ENCODE peak calls at places on chromosomes 3 and 15, in seven cellular contexts. T is neuronal stem cell, U is IMR-90, Q is H1, F is mesendoderm, H is trophoblast cell, P is mesenchymal stem cell. X is an unnamed sample.

GRCh38 chr3:187919018-187919417 is 173.8 kb upstream of the BCL6 start:
- DNase-seq in T (no peak), U (no peak), Q (no peak), F (no peak), H (no peak), P (no peak), X (no peak)

GRCh38 chr15:77966540-77967290 is 110.8 kb downstream of the TBC1D2B start:
- DNase-seq in T (no peak), U (peak; percentile 62), Q (peak; percentile 69), F (peak; percentile 63), H (peak; percentile 63), P (peak; percentile 62), X (no peak)

GRCh38 chr3:16399473-16399872 is 114.0 kb downstream of the RFTN1 start:
- DNase-seq in T (no peak), U (peak; percentile 95), Q (no peak), F (peak; percentile 88), H (peak; percentile 85), P (peak; percentile 92), X (peak; percentile 51)

GRCh38 chr3:53229171-53229570 is 26.7 kb downstream of the TKT start:
- DNase-seq in T (no peak), U (no peak), Q (no peak), F (no peak), H (no peak), P (no peak), X (no peak)

GRCh38 chr3:52244061-52244628 is 1.4 kb upstream of the PPM1M start:
- DNase-seq in T (no peak), U (peak; percentile 43), Q (no peak), F (no peak), H (peak; percentile 93), P (peak; percentile 59), X (peak; percentile 27)

GRCh38 chr3:61601831-61602230 is 40.5 kb downstream of the PTPRG start:
- DNase-seq in T (no peak), U (peak; percentile 21), Q (no peak), F (no peak), H (peak; percentile 39), P (peak; percentile 38), X (no peak)

GRCh38 chr15:69616558-69616957 is 163.9 kb downstream of the RPLP1 start:
- DNase-seq in T (no peak), U (no peak), Q (peak; percentile 1), F (no peak), H (peak; percentile 75), P (no peak), X (no peak)

GRCh38 chr15:69857686-69858391 is 239.9 kb downstream of the TLE3 start:
- DNase-seq in T (no peak), U (no peak), Q (no peak), F (peak; percentile 75), H (no peak), P (peak; percentile 22), X (no peak)

GRCh38 chr3:34864011-34864410 is 775.3 kb upstream of the ARPP21 start:
- DNase-seq in T (no peak), U (no peak), Q (no peak), F (no peak), H (no peak), P (no peak), X (no peak)

GRCh38 chr3:169362261-169362660 is 301.3 kb downstream of the MECOM start:
- DNase-seq in T (no peak), U (peak; percentile 40), Q (no peak), F (no peak), H (no peak), P (no peak), X (no peak)

GRCh38 chr15:87145686-87146085 is 1066.0 kb downstream of the AGBL1 start:
- DNase-seq in T (no peak), U (no peak), Q (no peak), F (no peak), H (no peak), P (peak; percentile 57), X (no peak)

GRCh38 chr3:13698498-13698897 is 149.6 kb downstream of the FBLN2 start:
- DNase-seq in T (peak; percentile 15), U (no peak), Q (no peak), F (peak; percentile 44), H (no peak), P (no peak), X (peak; percentile 40)

GRCh38 chr15:80615783-80616391 is 79.2 kb upstream of the ABHD17C start:
- DNase-seq in T (no peak), U (peak; percentile 66), Q (no peak), F (no peak), H (peak; percentile 97), P (peak; percentile 68), X (no peak)

GRCh38 chr15:42062284-42062806 is 32.0 kb downstream of the PLA2G4D start:
- DNase-seq in T (no peak), U (no peak), Q (no peak), F (no peak), H (no peak), P (no peak), X (no peak)

GRCh38 chr3:160673188-160673587 is 3.8 kb upstream of the ARL14 start:
- DNase-seq in T (no peak), U (no peak), Q (no peak), F (no peak), H (no peak), P (no peak), X (no peak)

GRCh38 chr3:169871129-169871886 is 1.6 kb upstream of the LRRC31 start:
- DNase-seq in T (no peak), U (no peak), Q (no peak), F (no peak), H (no peak), P (no peak), X (no peak)

GRCh38 chr15:49978171-49978570 is 140.9 kb downstream of the ATP8B4 start:
- DNase-seq in T (no peak), U (no peak), Q (no peak), F (no peak), H (no peak), P (no peak), X (no peak)

GRCh38 chr15:89195836-89196235 is 25.5 kb downstream of the RLBP1 start:
- DNase-seq in T (no peak), U (peak; percentile 49), Q (no peak), F (no peak), H (no peak), P (no peak), X (no peak)

GRCh38 chr3:52839892-52840545 is 5.2 kb upstream of the MUSTN1 start:
- DNase-seq in T (no peak), U (no peak), Q (no peak), F (no peak), H (peak; percentile 64), P (no peak), X (no peak)

GRCh38 chr3:64399205-64399800 is 174.0 kb upstream of the PRICKLE2 start:
- DNase-seq in T (peak; percentile 51), U (peak; percentile 70), Q (no peak), F (peak; percentile 78), H (peak; percentile 76), P (peak; percentile 78), X (peak; percentile 48)

GRCh38 chr3:128484404-128485282 is 8.4 kb downstream of the GATA2 start:
- DNase-seq in T (no peak), U (no peak), Q (no peak), F (peak; percentile 69), H (peak; percentile 62), P (no peak), X (peak; percentile 53)

GRCh38 chr15:58631319-58631718 is 118.2 kb downstream of the ADAM10 start:
- DNase-seq in T (no peak), U (no peak), Q (no peak), F (no peak), H (no peak), P (no peak), X (no peak)

GRCh38 chr3:126259411-126260391 is 79.3 kb upstream of the ALDH1L1 start:
- DNase-seq in T (no peak), U (peak; percentile 10), Q (peak; percentile 76), F (peak; percentile 71), H (peak; percentile 24), P (no peak), X (peak; percentile 70)

GRCh38 chr15:99014803-99015676 is 7.4 kb upstream of the PGPEP1L start:
- DNase-seq in T (peak; percentile 78), U (peak; percentile 72), Q (peak; percentile 85), F (peak; percentile 87), H (peak; percentile 82), P (peak; percentile 78), X (peak; percentile 84)

GRCh38 chr3:25372167-25372566 is 55.9 kb upstream of the RARB start:
- DNase-seq in T (no peak), U (no peak), Q (no peak), F (no peak), H (no peak), P (no peak), X (no peak)

GRCh38 chr3:99111235-99111634 is 209.7 kb upstream of the DCBLD2 start:
- DNase-seq in T (no peak), U (peak; percentile 56), Q (no peak), F (no peak), H (no peak), P (no peak), X (no peak)

GRCh38 chr3:126056123-126056522 is 27.8 kb downstream of the SLC41A3 start:
- DNase-seq in T (no peak), U (no peak), Q (no peak), F (no peak), H (no peak), P (no peak), X (no peak)

GRCh38 chr3:56368860-56369259 is 99.4 kb downstream of the ERC2 start:
- DNase-seq in T (no peak), U (no peak), Q (no peak), F (no peak), H (no peak), P (no peak), X (no peak)

DNA sequence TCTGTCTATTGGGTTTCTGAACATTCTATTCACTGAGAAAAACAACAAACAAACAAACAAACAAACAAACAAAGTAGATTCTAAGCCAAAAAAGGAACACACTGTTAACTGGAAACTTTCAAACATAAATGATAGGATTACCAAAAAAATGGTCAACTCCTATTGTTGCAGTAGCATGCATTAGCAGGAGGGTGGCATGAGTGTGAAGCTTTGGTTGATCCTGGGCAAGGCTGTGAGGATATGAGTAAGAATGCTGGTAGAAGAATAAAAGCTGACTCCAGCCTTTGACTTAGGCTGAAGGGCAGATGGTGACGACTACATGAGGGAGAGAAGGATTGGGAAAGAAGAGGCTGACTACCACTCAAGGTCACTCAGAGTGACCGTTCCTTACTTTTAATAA is 810.3 kb downstream of the VGLL3 start:
- DNase-seq in T (no peak), U (no peak), Q (no peak), F (peak; percentile 71), H (peak; percentile 1), P (no peak), X (no peak)
- H2BK5ac ChIP-seq in T (no peak overlapping the region), U (no peak overlapping the region), Q (no peak overlapping the region), F (no peak overlapping the region), H (no peak overlapping the region), P (no peak overlapping the region), X (no peak overlapping the region)

GRCh38 chr3:77125934-77126333 is 86.0 kb downstream of the ROBO2 start:
- DNase-seq in T (no peak), U (no peak), Q (no peak), F (no peak), H (no peak), P (no peak), X (no peak)

GRCh38 chr3:77122610-77123009 is 82.7 kb downstream of the ROBO2 start:
- DNase-seq in T (no peak), U (no peak), Q (no peak), F (no peak), H (no peak), P (no peak), X (no peak)
- H2BK5ac ChIP-seq in T (no peak overlapping the region), U (no peak overlapping the region), Q (no peak overlapping the region), F (no peak overlapping the region), H (no peak overlapping the region), P (no peak overlapping the region), X (no peak overlapping the region)

GRCh38 chr3:110900583-110900982 is 171.0 kb upstream of the NECTIN3 start:
- DNase-seq in T (no peak), U (peak; percentile 63), Q (no peak), F (no peak), H (no peak), P (peak; percentile 44), X (no peak)
- H2BK5ac ChIP-seq in T (no peak overlapping the region), U (no peak overlapping the region), Q (no peak overlapping the region), F (no peak overlapping the region), H (no peak overlapping the region), P (no peak overlapping the region), X (no peak overlapping the region)

GRCh38 chr3:58184309-58184981 is 26.3 kb downstream of the DNASE1L3 start:
- DNase-seq in T (no peak), U (no peak), Q (no peak), F (no peak), H (no peak), P (no peak), X (no peak)
- H2BK5ac ChIP-seq in T (no peak overlapping the region), U (no peak overlapping the region), Q (no peak overlapping the region), F (no peak overlapping the region), H (no peak overlapping the region), P (no peak overlapping the region), X (no peak overlapping the region)